ENCODE peak calls at places on chromosomes 1 and 21, in seven cellular contexts. T, A, P, J, U, C and B are unnamed samples. For H3K27me3 and H3K9me3, the result is how much of the 10 kb centered on the place peaks cover.

GRCh38 chr1:98975113-98975512 is 29.5 kb downstream of the PLPPR5 start:
- DNase-seq in T (no peak), A (peak), P (no peak), J (no peak), U (no peak), C (no peak), B (no peak)

GRCh38 chr1:155871390-155871789 is 12.0 kb downstream of the SYT11 start:
- DNase-seq in T (no peak), A (no peak), P (peak), J (no peak), U (no peak), C (no peak), B (no peak)

GRCh38 chr1:153397056-153397923 is 6.4 kb upstream of the S100A8 start:
- DNase-seq in T (no peak), A (no peak), P (no peak), J (no peak), U (no peak), C (peak), B (no peak)

GRCh38 chr21:41777934-41778815 is 11.3 kb upstream of the RIPK4 start:
- DNase-seq in T (peak), A (peak), P (peak), J (peak), U (peak), C (peak), B (no peak)

GRCh38 chr21:15848632-15849031 is 118.8 kb downstream of the USP25 start:
- DNase-seq in T (no peak), A (peak), P (no peak), J (no peak), U (no peak), C (no peak), B (no peak)

GRCh38 chr1:4028139-4028501 is 128.0 kb upstream of the C1orf174 start:
- DNase-seq in T (no peak), A (no peak), P (no peak), J (no peak), U (no peak), C (no peak), B (no peak)

GRCh38 chr1:81978945-81979344 is 178.2 kb downstream of the ADGRL2 start:
- DNase-seq in T (no peak), A (peak), P (peak), J (no peak), U (no peak), C (no peak), B (no peak)

GRCh38 chr21:44262338-44263048 is 796 bp upstream of the DNMT3L start:
- DNase-seq in T (no peak), A (no peak), P (no peak), J (no peak), U (no peak), C (no peak), B (no peak)

GRCh38 chr1:239315623-239316217 is 70.6 kb upstream of the CHRM3 start:
- DNase-seq in T (no peak), A (no peak), P (no peak), J (no peak), U (no peak), C (no peak), B (no peak)

DNA sequence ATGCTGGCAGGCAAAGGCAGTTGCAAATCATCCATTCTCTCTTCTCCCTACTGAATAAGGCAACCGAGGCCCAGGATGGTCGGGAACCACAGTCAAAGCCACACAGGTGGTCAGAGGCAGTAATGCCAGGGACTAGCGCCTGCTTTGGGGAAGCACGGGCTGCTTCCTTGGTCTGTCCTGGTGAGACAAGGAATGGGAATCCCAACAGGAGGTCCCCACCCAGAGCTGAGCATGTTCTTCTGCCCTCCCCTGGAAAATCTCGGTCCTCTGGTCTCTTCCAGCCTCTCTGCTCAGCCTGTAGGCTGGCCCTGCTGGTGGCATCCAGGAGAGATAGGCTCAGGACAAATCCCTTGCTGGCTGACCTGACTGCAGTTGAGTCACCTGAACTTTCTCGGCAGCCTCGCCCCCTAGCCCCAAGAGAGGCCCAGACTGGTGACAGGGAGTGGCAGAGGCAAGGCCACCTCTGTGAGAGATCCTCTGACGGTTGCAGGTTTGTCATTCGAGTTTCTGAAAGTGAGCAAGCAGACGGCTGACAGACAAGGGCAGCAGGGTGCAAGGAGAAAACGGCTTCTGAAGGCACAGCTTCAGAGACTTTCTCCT is 5.8 kb downstream of the OLIG1 start:
- DNase-seq in T (no peak), A (no peak), P (peak), J (no peak), U (no peak), C (peak), B (no peak)
- H3K27me3 ChIP-seq in T (half or more), A (half or more), P (half or more), J (under half), U (under half), C (under half), B (under half)

GRCh38 chr1:242743983-242744780 is 219.7 kb upstream of the PLD5 start:
- DNase-seq in T (no peak), A (no peak), P (no peak), J (no peak), U (no peak), C (no peak), B (no peak)
- H3K9me3 ChIP-seq in T (under half), A (under half), P (under half), J (under half), U (under half), C (under half), B (under half)

GRCh38 chr1:114853584-114853983 is 1.1 kb upstream of the SYCP1 start:
- DNase-seq in T (no peak), A (no peak), P (no peak), J (no peak), U (no peak), C (no peak), B (no peak)

GRCh38 chr1:114854693-114855320 is at the start of gene SYCP1:
- DNase-seq in T (no peak), A (no peak), P (peak), J (no peak), U (no peak), C (peak), B (no peak)
- H3K27me3 ChIP-seq in T (under half), A (under half), P (half or more), J (under half), U (under half), C (under half), B (under half)

GRCh38 chr1:12144236-12144635 is 22.6 kb upstream of the TNFRSF1B start:
- DNase-seq in T (peak), A (no peak), P (no peak), J (no peak), U (no peak), C (no peak), B (no peak)

GRCh38 chr1:12144969-12145368 is 21.8 kb upstream of the TNFRSF1B start:
- DNase-seq in T (no peak), A (no peak), P (no peak), J (no peak), U (no peak), C (no peak), B (no peak)

GRCh38 chr1:12146343-12147112 is 20.3 kb upstream of the TNFRSF1B start:
- DNase-seq in T (no peak), A (no peak), P (no peak), J (no peak), U (no peak), C (no peak), B (no peak)

GRCh38 chr1:12147116-12147753 is 19.6 kb upstream of the TNFRSF1B start:
- DNase-seq in T (no peak), A (no peak), P (no peak), J (no peak), U (no peak), C (no peak), B (no peak)

GRCh38 chr1:12145616-12146342 is 21.0 kb upstream of the TNFRSF1B start:
- DNase-seq in T (no peak), A (no peak), P (no peak), J (no peak), U (no peak), C (no peak), B (no peak)
- H3K9me3 ChIP-seq in T (under half), A (under half), P (under half), J (under half), U (under half), C (under half), B (under half)

DNA sequence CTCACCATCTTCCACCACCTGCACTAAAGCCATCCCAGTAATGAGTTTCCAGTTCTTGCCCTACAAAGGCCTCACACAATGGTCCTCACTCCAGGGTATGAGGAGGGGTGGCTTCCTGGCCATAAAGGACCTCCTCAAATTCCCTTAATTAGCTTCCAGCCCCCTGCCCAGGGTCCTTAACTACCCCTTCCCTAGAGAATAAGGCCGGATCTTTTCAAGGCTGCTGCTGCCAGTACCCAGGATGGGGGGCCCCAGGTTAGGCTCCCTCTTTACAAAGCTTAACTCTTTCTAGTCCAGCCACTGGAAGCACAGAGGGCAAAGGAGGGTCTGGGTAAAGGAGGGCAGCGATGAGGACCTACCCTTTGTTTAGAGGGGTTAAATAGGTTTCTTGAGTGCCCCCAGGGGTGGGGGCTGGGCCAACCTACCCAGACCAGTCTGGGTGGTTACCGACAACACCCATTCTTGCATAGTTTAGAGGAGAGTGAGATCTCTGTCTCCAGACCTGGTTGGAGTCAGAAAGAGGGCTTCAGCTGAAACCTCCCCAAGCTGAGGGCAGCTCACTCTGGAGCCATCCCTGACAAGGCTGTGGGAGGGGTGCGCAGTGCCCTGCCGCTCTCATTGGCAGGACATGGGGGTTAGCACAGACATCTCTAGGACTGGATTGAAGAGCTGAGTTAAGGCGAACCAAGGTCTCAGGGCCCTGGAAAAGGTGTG is 7.1 kb downstream of the BLACAT1 start:
- DNase-seq in T (no peak), A (no peak), P (peak), J (no peak), U (no peak), C (peak), B (no peak)
- H3K27me3 ChIP-seq in T (under half), A (under half), P (under half), J (under half), U (under half), C (under half), B (under half)